ENCODE peak calls at places on chromosomes 7 and 10, in four cellular contexts. L is CD8-positive, alpha-beta T cell; V is T1000; O is neural progenitor cell. Q is an unnamed sample.

GRCh38 chr10:15860692-15861201 is 440 bp upstream of the MINDY3 start:
- DNase-seq in O (no peak), L (no peak), V (no peak), Q (no peak)

GRCh38 chr10:31197886-31198285 is 121.1 kb upstream of the ZEB1 start:
- DNase-seq in O (no peak), V (no peak), L (no peak), Q (no peak)

GRCh38 chr10:133279266-133279960 is 2.7 kb upstream of the ADAM8 start:
- DNase-seq in V (no peak), O (no peak), L (no peak), Q (no peak)

GRCh38 chr7:116515584-116515983 is 9.3 kb upstream of the CAV1 start:
- DNase-seq in V (no peak), O (no peak), L (no peak), Q (no peak)

GRCh38 chr10:63464402-63465292 is 1.1 kb downstream of the JMJD1C start:
- DNase-seq in L (no peak), V (no peak), O (no peak), Q (no peak)

GRCh38 chr10:84360634-84361365 is 32.4 kb downstream of the CCSER2 start:
- DNase-seq in V (no peak), O (no peak), L (no peak), Q (no peak)

GRCh38 chr10:127802532-127803055 is 65.6 kb downstream of the FOXI2 start:
- DNase-seq in O (peak; percentile 37), L (no peak), V (no peak), Q (no peak)

GRCh38 chr7:19146699-19147098 is 1.5 kb upstream of the FERD3L start:
- DNase-seq in L (no peak), V (no peak), O (peak; percentile 66), Q (no peak)

GRCh38 chr7:10889266-10889898 is 84.3 kb upstream of the PHF14 start:
- DNase-seq in O (peak; percentile 70), V (no peak), L (no peak), Q (peak; percentile 3)